ENCODE peak calls at places on chromosomes 7 and 10, in six cellular contexts. One of them, this sample, is unnamed.

GRCh38 chr10:71714592-71714991 is 5.0 kb downstream of the C10orf105 start:
- DNase-seq in psoas muscle: no peak
- DNase-seq in tibial artery: no peak
- DNase-seq in fibroblast of mammary gland: no peak
- DNase-seq in astrocyte of the cerebellum: no peak
- DNase-seq in AG10803: no peak
- DNase-seq in this sample: no peak

GRCh38 chr7:139355320-139355719 is 4.4 kb upstream of the LUC7L2 start:
- DNase-seq in psoas muscle: no peak
- DNase-seq in tibial artery: no peak
- DNase-seq in fibroblast of mammary gland: peak
- DNase-seq in astrocyte of the cerebellum: no peak
- DNase-seq in AG10803: peak
- DNase-seq in this sample: no peak

GRCh38 chr7:44378744-44379143 is 53.4 kb upstream of the CAMK2B start:
- DNase-seq in psoas muscle: no peak
- DNase-seq in tibial artery: no peak
- DNase-seq in fibroblast of mammary gland: peak
- DNase-seq in astrocyte of the cerebellum: peak
- DNase-seq in AG10803: peak
- DNase-seq in this sample: no peak

GRCh38 chr7:30562498-30562897 is 32.2 kb upstream of the GARS1 start:
- DNase-seq in psoas muscle: no peak
- DNase-seq in tibial artery: no peak
- DNase-seq in fibroblast of mammary gland: peak
- DNase-seq in astrocyte of the cerebellum: peak
- DNase-seq in AG10803: no peak
- DNase-seq in this sample: no peak

GRCh38 chr10:124339951-124340760 is 78.6 kb downstream of the OAT start:
- DNase-seq in psoas muscle: no peak
- DNase-seq in tibial artery: no peak
- DNase-seq in fibroblast of mammary gland: peak
- DNase-seq in astrocyte of the cerebellum: peak
- DNase-seq in AG10803: peak
- DNase-seq in this sample: peak

GRCh38 chr7:24979470-24979862 is 512 bp downstream of the OSBPL3 start:
- DNase-seq in psoas muscle: peak
- DNase-seq in tibial artery: peak
- DNase-seq in fibroblast of mammary gland: peak
- DNase-seq in astrocyte of the cerebellum: no peak
- DNase-seq in AG10803: peak
- DNase-seq in this sample: peak

GRCh38 chr7:21326916-21327315 is 101.0 kb upstream of the SP4 start:
- DNase-seq in psoas muscle: no peak
- DNase-seq in tibial artery: no peak
- DNase-seq in fibroblast of mammary gland: no peak
- DNase-seq in astrocyte of the cerebellum: no peak
- DNase-seq in AG10803: no peak
- DNase-seq in this sample: no peak

GRCh38 chr7:111238891-111239290 is 148.0 kb downstream of the LRRN3 start:
- DNase-seq in psoas muscle: no peak
- DNase-seq in tibial artery: no peak
- DNase-seq in fibroblast of mammary gland: peak
- DNase-seq in astrocyte of the cerebellum: peak
- DNase-seq in AG10803: no peak
- DNase-seq in this sample: no peak

GRCh38 chr7:30117886-30118285 is 16.9 kb upstream of the MTURN start:
- DNase-seq in psoas muscle: no peak
- DNase-seq in tibial artery: no peak
- DNase-seq in fibroblast of mammary gland: no peak
- DNase-seq in astrocyte of the cerebellum: no peak
- DNase-seq in AG10803: no peak
- DNase-seq in this sample: no peak

GRCh38 chr10:49682879-49683278 is 3.4 kb downstream of the C10orf53 start:
- DNase-seq in psoas muscle: no peak
- DNase-seq in tibial artery: no peak
- DNase-seq in fibroblast of mammary gland: no peak
- DNase-seq in astrocyte of the cerebellum: no peak
- DNase-seq in AG10803: no peak
- DNase-seq in this sample: no peak

GRCh38 chr10:125824736-125825135 is 1.4 kb downstream of the BCCIP start:
- DNase-seq in psoas muscle: no peak
- DNase-seq in tibial artery: no peak
- DNase-seq in fibroblast of mammary gland: peak
- DNase-seq in astrocyte of the cerebellum: no peak
- DNase-seq in AG10803: peak
- DNase-seq in this sample: no peak

GRCh38 chr7:2480071-2480410 is 3.8 kb upstream of the GRIFIN start:
- DNase-seq in psoas muscle: no peak
- DNase-seq in tibial artery: no peak
- DNase-seq in fibroblast of mammary gland: peak
- DNase-seq in astrocyte of the cerebellum: no peak
- DNase-seq in AG10803: no peak
- DNase-seq in this sample: no peak

GRCh38 chr10:89785095-89785494 is 83.7 kb downstream of the KIF20B start:
- DNase-seq in psoas muscle: no peak
- DNase-seq in tibial artery: no peak
- DNase-seq in fibroblast of mammary gland: peak
- DNase-seq in astrocyte of the cerebellum: no peak
- DNase-seq in AG10803: peak
- DNase-seq in this sample: no peak

GRCh38 chr7:85172530-85172941 is 14.3 kb downstream of the SEMA3D start:
- DNase-seq in psoas muscle: no peak
- DNase-seq in tibial artery: peak
- DNase-seq in fibroblast of mammary gland: peak
- DNase-seq in astrocyte of the cerebellum: peak
- DNase-seq in AG10803: peak
- DNase-seq in this sample: no peak

GRCh38 chr7:22481726-22482125 is 18.3 kb downstream of the STEAP1B start:
- DNase-seq in psoas muscle: no peak
- DNase-seq in tibial artery: no peak
- DNase-seq in fibroblast of mammary gland: peak
- DNase-seq in astrocyte of the cerebellum: peak
- DNase-seq in AG10803: peak
- DNase-seq in this sample: peak

GRCh38 chr7:23093546-23093945 is 12.0 kb upstream of the KLHL7 start:
- DNase-seq in psoas muscle: no peak
- DNase-seq in tibial artery: no peak
- DNase-seq in fibroblast of mammary gland: peak
- DNase-seq in astrocyte of the cerebellum: no peak
- DNase-seq in AG10803: peak
- DNase-seq in this sample: no peak

DNA sequence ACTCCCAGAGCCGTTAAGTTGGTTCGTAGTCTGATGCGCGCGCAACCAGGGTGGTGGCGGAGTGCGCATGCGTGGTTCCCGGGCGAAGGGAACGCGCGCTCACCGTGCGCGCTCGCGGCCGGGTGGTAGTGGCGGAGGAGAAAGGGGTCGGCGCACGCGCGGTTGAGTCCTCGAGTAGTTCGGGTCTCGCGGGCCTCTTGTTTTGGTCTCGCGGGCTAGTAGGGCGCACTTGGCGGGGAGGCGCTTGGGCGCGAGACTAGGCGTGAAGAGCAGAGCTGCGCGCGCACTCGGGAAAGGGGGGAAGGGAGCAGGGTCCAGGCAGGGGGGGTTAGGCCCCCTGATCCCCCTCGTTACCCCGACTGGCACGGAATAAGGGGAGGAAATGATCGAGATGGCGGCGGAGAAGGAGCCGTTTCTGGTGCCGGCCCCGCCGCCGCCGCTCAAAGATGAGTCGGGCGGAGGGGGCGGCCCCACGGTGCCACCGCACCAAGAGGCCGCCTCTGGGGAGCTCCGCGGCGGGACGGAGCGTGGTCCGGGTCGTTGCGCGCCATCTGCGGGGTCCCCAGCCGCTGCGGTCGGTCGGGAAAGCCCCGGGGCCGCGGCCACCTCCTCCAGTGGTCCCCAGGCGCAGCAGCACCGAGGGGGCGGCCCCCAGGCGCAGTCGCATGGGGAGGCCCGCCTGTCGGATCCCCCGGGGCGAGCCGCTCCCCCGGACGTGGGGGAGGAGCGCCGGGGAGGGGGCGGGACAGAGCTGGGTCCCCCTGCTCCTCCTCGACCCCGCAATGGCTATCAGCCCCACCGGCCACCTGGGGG is at the start of gene MEPCE:
- DNase-seq in psoas muscle: peak
- DNase-seq in tibial artery: peak
- DNase-seq in fibroblast of mammary gland: peak
- DNase-seq in astrocyte of the cerebellum: peak
- DNase-seq in AG10803: peak
- DNase-seq in this sample: peak
- H3K4me3 ChIP-seq in psoas muscle: peak
- H3K4me3 ChIP-seq in tibial artery: peak
- H3K4me3 ChIP-seq in fibroblast of mammary gland: peak
- H3K4me3 ChIP-seq in astrocyte of the cerebellum: peak
- H3K4me3 ChIP-seq in AG10803: peak
- H3K4me3 ChIP-seq in this sample: peak

GRCh38 chr10:127940866-127941640 is 34.1 kb downstream of the PTPRE start:
- DNase-seq in psoas muscle: no peak
- DNase-seq in tibial artery: no peak
- DNase-seq in fibroblast of mammary gland: no peak
- DNase-seq in astrocyte of the cerebellum: no peak
- DNase-seq in AG10803: no peak
- DNase-seq in this sample: no peak

GRCh38 chr10:127937915-127938440 is 31.1 kb downstream of the PTPRE start:
- DNase-seq in psoas muscle: no peak
- DNase-seq in tibial artery: no peak
- DNase-seq in fibroblast of mammary gland: no peak
- DNase-seq in astrocyte of the cerebellum: no peak
- DNase-seq in AG10803: no peak
- DNase-seq in this sample: no peak

GRCh38 chr10:127937069-127937468 is 30.2 kb downstream of the PTPRE start:
- DNase-seq in psoas muscle: no peak
- DNase-seq in tibial artery: no peak
- DNase-seq in fibroblast of mammary gland: no peak
- DNase-seq in astrocyte of the cerebellum: no peak
- DNase-seq in AG10803: no peak
- DNase-seq in this sample: no peak

GRCh38 chr10:127942811-127943210 is 35.9 kb downstream of the PTPRE start:
- DNase-seq in psoas muscle: no peak
- DNase-seq in tibial artery: no peak
- DNase-seq in fibroblast of mammary gland: no peak
- DNase-seq in astrocyte of the cerebellum: no peak
- DNase-seq in AG10803: no peak
- DNase-seq in this sample: no peak

GRCh38 chr10:127939786-127940330 is 33.0 kb downstream of the PTPRE start:
- DNase-seq in psoas muscle: no peak
- DNase-seq in tibial artery: no peak
- DNase-seq in fibroblast of mammary gland: no peak
- DNase-seq in astrocyte of the cerebellum: no peak
- DNase-seq in AG10803: no peak
- DNase-seq in this sample: no peak
- H3K4me3 ChIP-seq in psoas muscle: no peak
- H3K4me3 ChIP-seq in tibial artery: no peak
- H3K4me3 ChIP-seq in fibroblast of mammary gland: no peak
- H3K4me3 ChIP-seq in astrocyte of the cerebellum: no peak
- H3K4me3 ChIP-seq in AG10803: no peak
- H3K4me3 ChIP-seq in this sample: no peak

DNA sequence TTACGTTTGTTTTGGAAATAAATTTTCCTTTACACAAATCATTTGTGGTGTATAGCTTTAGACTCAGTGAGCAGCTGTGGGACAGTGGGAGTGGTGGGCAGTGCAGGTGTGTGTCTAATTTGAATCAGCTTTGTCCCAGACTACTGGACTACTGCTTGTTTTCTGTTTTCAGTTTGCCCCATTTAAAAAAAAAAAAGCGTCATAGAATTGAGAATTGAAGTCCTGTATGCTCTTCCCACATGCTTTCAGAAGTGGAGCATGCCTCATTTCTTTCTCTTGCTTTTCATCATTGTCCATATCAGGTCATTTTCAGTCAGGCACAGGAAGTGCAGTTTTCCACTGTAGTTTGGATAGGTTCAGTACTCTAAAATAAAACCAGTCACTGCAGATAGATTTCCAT is 66.1 kb downstream of the SHH start:
- DNase-seq in psoas muscle: no peak
- DNase-seq in tibial artery: no peak
- DNase-seq in fibroblast of mammary gland: no peak
- DNase-seq in astrocyte of the cerebellum: no peak
- DNase-seq in AG10803: no peak
- DNase-seq in this sample: peak
- H3K4me3 ChIP-seq in psoas muscle: no peak
- H3K4me3 ChIP-seq in tibial artery: no peak
- H3K4me3 ChIP-seq in fibroblast of mammary gland: no peak
- H3K4me3 ChIP-seq in astrocyte of the cerebellum: no peak
- H3K4me3 ChIP-seq in AG10803: no peak
- H3K4me3 ChIP-seq in this sample: peak

GRCh38 chr10:69684981-69685353 is 54.9 kb downstream of the FAM241B start:
- DNase-seq in psoas muscle: no peak
- DNase-seq in tibial artery: no peak
- DNase-seq in fibroblast of mammary gland: no peak
- DNase-seq in astrocyte of the cerebellum: no peak
- DNase-seq in AG10803: no peak
- DNase-seq in this sample: no peak
- H3K4me3 ChIP-seq in psoas muscle: no peak
- H3K4me3 ChIP-seq in tibial artery: no peak
- H3K4me3 ChIP-seq in fibroblast of mammary gland: no peak
- H3K4me3 ChIP-seq in astrocyte of the cerebellum: no peak
- H3K4me3 ChIP-seq in AG10803: no peak
- H3K4me3 ChIP-seq in this sample: no peak

DNA sequence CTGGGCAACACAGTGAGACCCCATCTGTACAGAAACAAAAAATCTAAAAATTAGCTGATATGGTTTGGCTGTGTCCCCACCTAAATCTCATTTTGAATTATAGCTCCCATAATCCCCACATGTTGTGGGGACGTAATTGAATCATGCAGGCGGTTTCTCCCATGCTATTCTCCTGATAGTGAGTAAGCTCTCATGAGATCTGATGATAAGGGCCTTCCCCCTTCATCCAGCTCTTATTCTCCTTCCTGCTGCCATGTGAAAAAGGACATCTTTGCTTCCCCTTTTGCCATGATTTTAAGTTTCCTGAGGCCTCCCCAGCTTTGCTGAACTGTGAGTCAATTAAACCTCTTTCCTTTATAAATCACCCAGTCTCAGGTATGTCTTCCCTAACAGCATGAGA is 136.5 kb downstream of the SFMBT2 start:
- DNase-seq in psoas muscle: no peak
- DNase-seq in tibial artery: no peak
- DNase-seq in fibroblast of mammary gland: no peak
- DNase-seq in astrocyte of the cerebellum: no peak
- DNase-seq in AG10803: no peak
- DNase-seq in this sample: no peak
- H3K4me3 ChIP-seq in psoas muscle: no peak
- H3K4me3 ChIP-seq in tibial artery: no peak
- H3K4me3 ChIP-seq in fibroblast of mammary gland: no peak
- H3K4me3 ChIP-seq in astrocyte of the cerebellum: no peak
- H3K4me3 ChIP-seq in AG10803: no peak
- H3K4me3 ChIP-seq in this sample: no peak

DNA sequence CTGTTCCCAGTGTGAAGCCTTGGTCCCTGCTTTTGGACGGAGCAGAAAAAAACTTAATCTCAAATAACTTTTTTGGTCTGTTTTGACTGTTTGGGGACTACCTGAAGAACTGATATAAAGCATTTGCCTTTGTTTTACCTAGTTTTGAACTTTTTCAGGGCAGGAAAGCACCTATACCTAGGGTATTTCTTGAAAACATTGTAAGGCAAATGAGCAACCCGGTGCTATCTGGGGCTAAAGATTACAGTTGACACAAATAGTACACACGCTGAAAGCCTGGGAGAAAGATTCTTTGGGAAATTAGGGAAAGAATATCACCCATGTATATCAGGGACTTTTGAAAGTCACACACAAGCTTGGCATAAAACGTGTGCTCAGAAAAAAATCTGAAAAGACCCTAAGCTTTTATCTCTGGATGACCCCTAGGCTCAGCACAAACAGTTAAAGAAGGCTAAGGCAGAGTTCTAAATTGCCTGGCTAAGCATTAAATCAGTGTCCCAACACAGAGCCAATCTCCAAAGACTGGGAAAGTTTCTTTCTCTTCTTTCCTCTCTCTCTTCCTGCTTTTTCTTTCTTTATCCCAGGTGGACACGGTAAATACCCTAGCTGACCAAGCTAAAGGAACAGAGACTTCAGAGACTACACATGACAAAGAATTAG is 389.8 kb downstream of the SH2D4B start:
- DNase-seq in psoas muscle: no peak
- DNase-seq in tibial artery: no peak
- DNase-seq in fibroblast of mammary gland: no peak
- DNase-seq in astrocyte of the cerebellum: no peak
- DNase-seq in AG10803: no peak
- DNase-seq in this sample: peak
- H3K4me3 ChIP-seq in psoas muscle: no peak
- H3K4me3 ChIP-seq in tibial artery: no peak
- H3K4me3 ChIP-seq in fibroblast of mammary gland: no peak
- H3K4me3 ChIP-seq in astrocyte of the cerebellum: no peak
- H3K4me3 ChIP-seq in AG10803: no peak
- H3K4me3 ChIP-seq in this sample: no peak